ENCODE peak calls at places on chromosomes 5 and 9, in seven cellular contexts. G is tibial artery, D is Peyer's patch, V is lower lobe of right lung, Y is thoracic aorta, I is body of pancreas, M is psoas muscle. C is an unnamed sample.
A peak's percentile ranks its signal among the peaks of the same experiment; 100 is the strongest.

GRCh38 chr5:32217886-32218396 is 43.8 kb upstream of the GOLPH3 start:
- DNase-seq in G (no peak), D (no peak), V (no peak), Y (no peak), I (no peak), M (no peak), C (no peak)

GRCh38 chr9:68795411-68795810 is 90.4 kb downstream of the PIP5K1B start:
- DNase-seq in G (no peak), D (no peak), V (no peak), Y (no peak), I (no peak), M (no peak), C (no peak)

GRCh38 chr5:171592076-171592475 is 172.6 kb downstream of the FGF18 start:
- DNase-seq in G (no peak), D (no peak), V (no peak), Y (no peak), I (no peak), M (no peak), C (no peak)

GRCh38 chr9:61673664-61674381 is 484.0 kb downstream of the SPATA31A7 start:
- DNase-seq in G (peak; percentile 58), D (no peak), V (no peak), Y (no peak), I (no peak), M (no peak), C (no peak)

GRCh38 chr5:86570427-86571083 is 47.2 kb upstream of the COX7C start:
- DNase-seq in G (no peak), D (no peak), V (no peak), Y (no peak), I (no peak), M (no peak), C (no peak)

GRCh38 chr9:135437259-135437658 is 42.3 kb upstream of the PPP1R26 start:
- DNase-seq in G (no peak), D (no peak), V (no peak), Y (no peak), I (no peak), M (no peak), C (no peak)

GRCh38 chr9:134659688-134660131 is 18.1 kb downstream of the COL5A1 start:
- DNase-seq in G (peak; percentile 59), D (peak; percentile 26), V (no peak), Y (no peak), I (no peak), M (peak; percentile 6), C (peak; percentile 1)

GRCh38 chr5:54969856-54970828 is 15.3 kb downstream of the ESM1 start:
- DNase-seq in G (no peak), D (no peak), V (no peak), Y (no peak), I (no peak), M (no peak), C (no peak)

GRCh38 chr5:122354293-122354692 is 42.3 kb downstream of the SNCAIP start:
- DNase-seq in G (no peak), D (no peak), V (no peak), Y (no peak), I (no peak), M (no peak), C (no peak)

GRCh38 chr5:40560470-40560869 is 119.2 kb upstream of the PTGER4 start:
- DNase-seq in G (no peak), D (no peak), V (no peak), Y (no peak), I (no peak), M (no peak), C (no peak)

GRCh38 chr9:109194157-109194556 is 27.1 kb upstream of the FRRS1L start:
- DNase-seq in G (no peak), D (no peak), V (no peak), Y (no peak), I (no peak), M (no peak), C (no peak)

GRCh38 chr5:154240595-154240994 is 50.1 kb downstream of the GALNT10 start:
- DNase-seq in G (no peak), D (no peak), V (no peak), Y (no peak), I (no peak), M (no peak), C (no peak)

GRCh38 chr5:134153241-134153640 is 23.5 kb downstream of the SKP1 start:
- DNase-seq in G (no peak), D (no peak), V (no peak), Y (no peak), I (no peak), M (no peak), C (no peak)

GRCh38 chr9:16918920-16919319 is 48.5 kb upstream of the BNC2 start:
- DNase-seq in G (no peak), D (no peak), V (no peak), Y (no peak), I (no peak), M (no peak), C (no peak)

GRCh38 chr5:75574791-75575190 is 36.5 kb upstream of the ANKDD1B start:
- DNase-seq in G (no peak), D (no peak), V (no peak), Y (no peak), I (no peak), M (no peak), C (no peak)

GRCh38 chr9:23855885-23856284 is 29.8 kb upstream of the ELAVL2 start:
- DNase-seq in G (no peak), D (no peak), V (no peak), Y (no peak), I (no peak), M (no peak), C (no peak)

GRCh38 chr9:120348951-120349429 is 231.0 kb downstream of the CDK5RAP2 start:
- DNase-seq in G (no peak), D (no peak), V (no peak), Y (no peak), I (no peak), M (no peak), C (no peak)

GRCh38 chr9:122223435-122223834 is 5.3 kb downstream of the LHX6 start:
- DNase-seq in G (no peak), D (no peak), V (no peak), Y (no peak), I (no peak), M (no peak), C (no peak)

GRCh38 chr9:114072181-114073140 is 5.6 kb downstream of the AMBP start:
- DNase-seq in G (peak; percentile 91), D (peak; percentile 50), V (no peak), Y (peak; percentile 27), I (peak; percentile 75), M (peak; percentile 60), C (peak; percentile 5)

GRCh38 chr9:112556497-112557085 is 70.0 kb downstream of the KIAA1958 start:
- DNase-seq in G (no peak), D (no peak), V (no peak), Y (no peak), I (no peak), M (no peak), C (no peak)

GRCh38 chr5:52725781-52726180 is 61.9 kb upstream of the ITGA1 start:
- DNase-seq in G (no peak), D (no peak), V (no peak), Y (no peak), I (peak; percentile 28), M (peak; percentile 17), C (no peak)

GRCh38 chr5:150154618-150155134 is 969 bp downstream of the PDGFRB start:
- DNase-seq in G (no peak), D (no peak), V (no peak), Y (no peak), I (no peak), M (no peak), C (no peak)
- H3K4me1 ChIP-seq in G (peaks cover 67% of the 10 kb centered on the region), D (no peaks in the 10 kb centered on the region), V (peaks cover 23% of the 10 kb centered on the region), Y (peaks cover 40% of the 10 kb centered on the region), I (no peaks in the 10 kb centered on the region), M (peaks cover 3% of the 10 kb centered on the region), C (peaks cover 44% of the 10 kb centered on the region)

GRCh38 chr9:131601683-131602181 is 56.4 kb downstream of the PRRT1B start:
- DNase-seq in G (no peak), D (no peak), V (no peak), Y (no peak), I (no peak), M (no peak), C (no peak)

GRCh38 chr9:131606896-131607567 is 61.7 kb downstream of the PRRT1B start:
- DNase-seq in G (no peak), D (no peak), V (no peak), Y (no peak), I (no peak), M (no peak), C (no peak)

GRCh38 chr9:131603711-131604439 is 58.6 kb downstream of the PRRT1B start:
- DNase-seq in G (no peak), D (no peak), V (no peak), Y (no peak), I (no peak), M (no peak), C (no peak)

GRCh38 chr9:131605770-131606590 is 60.7 kb downstream of the PRRT1B start:
- DNase-seq in G (no peak), D (no peak), V (no peak), Y (no peak), I (peak; percentile 48), M (no peak), C (no peak)

GRCh38 chr9:131603199-131603598 is 57.9 kb downstream of the PRRT1B start:
- DNase-seq in G (no peak), D (no peak), V (no peak), Y (no peak), I (no peak), M (no peak), C (no peak)
- TF ChIP-seq CTCF in G (no peak), D (no peak), V (no peak), Y (no peak), I (no peak), M (no peak), C (no peak)

DNA sequence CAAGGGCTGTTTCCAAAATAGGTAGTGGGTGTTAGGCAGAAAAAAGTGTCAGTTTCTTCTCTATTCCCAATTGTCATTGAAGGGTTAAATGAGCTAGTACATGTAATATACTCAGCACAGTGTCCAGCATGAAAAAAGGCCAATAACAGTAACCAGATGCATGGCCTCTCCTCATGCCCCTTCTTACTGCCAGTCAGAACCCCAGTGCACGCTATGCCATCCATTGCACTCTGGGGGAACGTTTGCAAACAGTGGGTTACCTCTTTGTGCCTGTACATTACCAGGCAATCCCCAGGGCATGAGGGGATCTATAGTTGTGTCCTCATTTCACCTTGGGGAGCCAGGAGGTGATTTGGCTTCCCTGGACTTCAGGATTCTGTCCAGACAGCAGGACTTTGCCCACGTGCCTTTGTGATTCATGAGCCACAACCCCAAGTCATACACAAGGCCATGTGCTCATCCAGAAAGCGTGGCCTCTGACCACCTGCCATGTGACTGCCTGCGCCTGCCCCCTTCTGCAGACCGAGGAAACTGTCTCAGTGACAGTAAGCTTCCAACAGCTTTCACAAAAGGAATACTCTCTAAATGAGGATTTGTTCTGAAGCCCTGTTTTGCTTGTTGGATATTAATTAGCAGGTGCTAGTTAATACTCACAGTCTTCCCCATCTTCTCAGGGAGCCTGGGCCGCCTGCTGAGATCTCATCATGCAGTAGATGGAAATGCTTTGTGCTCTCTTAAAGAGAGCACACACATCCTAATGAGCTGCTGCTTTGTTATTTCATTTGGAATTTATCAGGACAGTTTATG is 36.8 kb upstream of the ANGPTL2 start:
- DNase-seq in G (peak; percentile 41), D (peak; percentile 71), V (no peak), Y (no peak), I (no peak), M (peak; percentile 81), C (no peak)
- H3K27ac ChIP-seq in G (no peak overlapping the region), D (peak overlapping the region; percentile 12), V (no peak overlapping the region), Y (no peak overlapping the region), I (no peak overlapping the region), M (peak overlapping the region; percentile 77), C (no peak overlapping the region)

DNA sequence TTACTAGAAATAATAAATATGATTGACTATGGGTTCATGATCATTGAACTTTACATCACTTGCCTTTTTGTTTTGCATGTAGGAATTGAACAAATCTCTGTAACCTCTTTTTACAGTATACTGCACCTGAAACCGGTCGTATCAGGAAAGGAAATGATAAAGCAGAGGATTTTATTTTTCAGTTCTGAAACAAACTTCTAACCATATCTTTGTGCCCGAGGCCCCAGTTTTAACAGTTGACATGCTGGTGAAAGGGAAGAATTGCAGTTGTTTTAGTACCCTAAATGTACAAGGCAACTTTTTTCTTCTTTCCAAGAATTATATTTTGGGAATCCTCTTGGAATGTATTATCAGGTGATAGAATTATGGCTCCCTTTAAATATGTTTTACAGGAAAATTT is 27.8 kb downstream of the TMEM38B start:
- DNase-seq in G (no peak), D (no peak), V (no peak), Y (no peak), I (no peak), M (no peak), C (no peak)
- H3K4me1 ChIP-seq in G (no peaks in the 10 kb centered on the region), D (no peaks in the 10 kb centered on the region), V (no peaks in the 10 kb centered on the region), Y (no peaks in the 10 kb centered on the region), I (no peaks in the 10 kb centered on the region), M (peaks cover 3% of the 10 kb centered on the region), C (no peaks in the 10 kb centered on the region)

C was measured in ascending aorta.